ENCODE peak calls at places on chromosomes 11 and 22, in nine cellular contexts. One of them, this sample, is unnamed.

GRCh38 chr11:44470849-44471248 is 94.6 kb upstream of the CD82 start:
- DNase-seq in memory B cell: no peak
- DNase-seq in T-helper 1 cell: no peak
- DNase-seq in iris pigment epithelial cell: no peak
- DNase-seq in NCI-H345: no peak
- DNase-seq in HTR-8/SVneo: no peak
- DNase-seq in foreskin melanocyte: no peak
- DNase-seq in stimulated activated CD8-positive, alpha-beta memory T cell treated with anti-CD3 and anti-CD28 coated beads, Interleukin-7, amount 100 ng/mL, for 1 hour: no peak
- DNase-seq in Right ventricle myocardium superior: peak
- DNase-seq in this sample: no peak

GRCh38 chr11:66316849-66317251 is at the start of gene CD248:
- DNase-seq in T-helper 1 cell: no peak
- DNase-seq in memory B cell: no peak
- DNase-seq in HTR-8/SVneo: no peak
- DNase-seq in foreskin melanocyte: no peak
- DNase-seq in Right ventricle myocardium superior: peak
- DNase-seq in iris pigment epithelial cell: peak
- DNase-seq in stimulated activated CD8-positive, alpha-beta memory T cell treated with anti-CD3 and anti-CD28 coated beads, Interleukin-7, amount 100 ng/mL, for 1 hour: no peak
- DNase-seq in NCI-H345: no peak
- DNase-seq in this sample: peak

GRCh38 chr11:121841487-121842167 is 274.4 kb downstream of the BLID start:
- DNase-seq in Right ventricle myocardium superior: no peak
- DNase-seq in foreskin melanocyte: peak
- DNase-seq in stimulated activated CD8-positive, alpha-beta memory T cell treated with anti-CD3 and anti-CD28 coated beads, Interleukin-7, amount 100 ng/mL, for 1 hour: no peak
- DNase-seq in iris pigment epithelial cell: peak
- DNase-seq in memory B cell: no peak
- DNase-seq in HTR-8/SVneo: peak
- DNase-seq in NCI-H345: no peak
- DNase-seq in T-helper 1 cell: no peak
- DNase-seq in this sample: peak

GRCh38 chr11:62402226-62402625 is 16.6 kb upstream of the SCGB1A1 start:
- DNase-seq in memory B cell: no peak
- DNase-seq in iris pigment epithelial cell: no peak
- DNase-seq in stimulated activated CD8-positive, alpha-beta memory T cell treated with anti-CD3 and anti-CD28 coated beads, Interleukin-7, amount 100 ng/mL, for 1 hour: peak
- DNase-seq in T-helper 1 cell: peak
- DNase-seq in NCI-H345: no peak
- DNase-seq in foreskin melanocyte: no peak
- DNase-seq in HTR-8/SVneo: no peak
- DNase-seq in Right ventricle myocardium superior: peak
- DNase-seq in this sample: no peak

GRCh38 chr11:72456651-72457050 is 22.3 kb upstream of the CLPB start:
- DNase-seq in memory B cell: no peak
- DNase-seq in HTR-8/SVneo: no peak
- DNase-seq in iris pigment epithelial cell: no peak
- DNase-seq in foreskin melanocyte: no peak
- DNase-seq in Right ventricle myocardium superior: no peak
- DNase-seq in stimulated activated CD8-positive, alpha-beta memory T cell treated with anti-CD3 and anti-CD28 coated beads, Interleukin-7, amount 100 ng/mL, for 1 hour: no peak
- DNase-seq in NCI-H345: no peak
- DNase-seq in T-helper 1 cell: no peak
- DNase-seq in this sample: no peak

GRCh38 chr11:48354013-48354412 is 12.3 kb downstream of the OR4C5 start:
- DNase-seq in NCI-H345: no peak
- DNase-seq in HTR-8/SVneo: no peak
- DNase-seq in memory B cell: no peak
- DNase-seq in foreskin melanocyte: no peak
- DNase-seq in T-helper 1 cell: no peak
- DNase-seq in Right ventricle myocardium superior: no peak
- DNase-seq in iris pigment epithelial cell: no peak
- DNase-seq in stimulated activated CD8-positive, alpha-beta memory T cell treated with anti-CD3 and anti-CD28 coated beads, Interleukin-7, amount 100 ng/mL, for 1 hour: no peak
- DNase-seq in this sample: no peak

GRCh38 chr11:80993561-80993960 is 1552.7 kb upstream of the TENM4 start:
- DNase-seq in T-helper 1 cell: no peak
- DNase-seq in Right ventricle myocardium superior: no peak
- DNase-seq in HTR-8/SVneo: no peak
- DNase-seq in foreskin melanocyte: no peak
- DNase-seq in iris pigment epithelial cell: peak
- DNase-seq in memory B cell: no peak
- DNase-seq in stimulated activated CD8-positive, alpha-beta memory T cell treated with anti-CD3 and anti-CD28 coated beads, Interleukin-7, amount 100 ng/mL, for 1 hour: no peak
- DNase-seq in NCI-H345: no peak
- DNase-seq in this sample: peak

GRCh38 chr11:10495464-10495786 is 40.4 kb downstream of the AMPD3 start:
- DNase-seq in stimulated activated CD8-positive, alpha-beta memory T cell treated with anti-CD3 and anti-CD28 coated beads, Interleukin-7, amount 100 ng/mL, for 1 hour: no peak
- DNase-seq in Right ventricle myocardium superior: no peak
- DNase-seq in NCI-H345: no peak
- DNase-seq in T-helper 1 cell: no peak
- DNase-seq in memory B cell: peak
- DNase-seq in iris pigment epithelial cell: no peak
- DNase-seq in foreskin melanocyte: no peak
- DNase-seq in HTR-8/SVneo: no peak
- DNase-seq in this sample: no peak

GRCh38 chr11:15212876-15213275 is 98.2 kb downstream of the INSC start:
- DNase-seq in stimulated activated CD8-positive, alpha-beta memory T cell treated with anti-CD3 and anti-CD28 coated beads, Interleukin-7, amount 100 ng/mL, for 1 hour: no peak
- DNase-seq in T-helper 1 cell: no peak
- DNase-seq in Right ventricle myocardium superior: no peak
- DNase-seq in NCI-H345: no peak
- DNase-seq in memory B cell: no peak
- DNase-seq in iris pigment epithelial cell: peak
- DNase-seq in foreskin melanocyte: no peak
- DNase-seq in HTR-8/SVneo: no peak
- DNase-seq in this sample: peak

GRCh38 chr22:30356392-30357230 is at the start of the genes CCDC157 and SF3A1:
- DNase-seq in foreskin melanocyte: peak
- DNase-seq in iris pigment epithelial cell: peak
- DNase-seq in memory B cell: peak
- DNase-seq in stimulated activated CD8-positive, alpha-beta memory T cell treated with anti-CD3 and anti-CD28 coated beads, Interleukin-7, amount 100 ng/mL, for 1 hour: peak
- DNase-seq in HTR-8/SVneo: peak
- DNase-seq in T-helper 1 cell: peak
- DNase-seq in Right ventricle myocardium superior: peak
- DNase-seq in NCI-H345: peak
- DNase-seq in this sample: peak

GRCh38 chr22:29155966-29156365 is 49.7 kb upstream of the EMID1 start:
- DNase-seq in foreskin melanocyte: no peak
- DNase-seq in Right ventricle myocardium superior: no peak
- DNase-seq in T-helper 1 cell: no peak
- DNase-seq in HTR-8/SVneo: no peak
- DNase-seq in stimulated activated CD8-positive, alpha-beta memory T cell treated with anti-CD3 and anti-CD28 coated beads, Interleukin-7, amount 100 ng/mL, for 1 hour: no peak
- DNase-seq in iris pigment epithelial cell: no peak
- DNase-seq in memory B cell: no peak
- DNase-seq in NCI-H345: no peak
- DNase-seq in this sample: no peak

GRCh38 chr11:36288442-36289225 is 590 bp downstream of the COMMD9 start:
- DNase-seq in T-helper 1 cell: no peak
- DNase-seq in stimulated activated CD8-positive, alpha-beta memory T cell treated with anti-CD3 and anti-CD28 coated beads, Interleukin-7, amount 100 ng/mL, for 1 hour: no peak
- DNase-seq in memory B cell: no peak
- DNase-seq in NCI-H345: no peak
- DNase-seq in foreskin melanocyte: no peak
- DNase-seq in Right ventricle myocardium superior: no peak
- DNase-seq in iris pigment epithelial cell: no peak
- DNase-seq in HTR-8/SVneo: no peak
- DNase-seq in this sample: no peak

This sample was measured in choroid plexus epithelial cell.